ENCODE peak calls at places on chromosome 11, in seven cellular contexts. K is germinal center, L is osteocyte, P is psoas muscle, M is naive B cell, B is NCI-H2171, Z is neural crest cell. O is an unnamed sample.

GRCh38 chr11:128669491-128669890 is 24.4 kb upstream of the FLI1 start:
- DNase-seq in P (no peak), K (no peak), Z (no peak), L (no peak), M (no peak), B (no peak), O (no peak)

GRCh38 chr11:58770627-58771457 is 39.1 kb upstream of the GLYAT start:
- DNase-seq in P (no peak), M (no peak), K (no peak), B (no peak), Z (no peak), L (no peak), O (no peak)

GRCh38 chr11:119509277-119509841 is 86.4 kb upstream of the THY1 start:
- DNase-seq in L (no peak), K (no peak), Z (no peak), B (no peak), P (no peak), M (no peak), O (no peak)

GRCh38 chr11:48107188-48107704 is 109.4 kb upstream of the OR4B1 start:
- DNase-seq in M (peak), B (no peak), Z (no peak), P (no peak), L (peak), K (peak), O (no peak)

GRCh38 chr11:75558939-75559843 is 2.9 kb upstream of the SERPINH1 start:
- DNase-seq in K (no peak), B (no peak), Z (no peak), L (no peak), M (no peak), P (no peak), O (no peak)

GRCh38 chr11:92751594-92751993 is 217.9 kb upstream of the MTNR1B start:
- DNase-seq in P (no peak), L (no peak), B (peak), M (no peak), Z (no peak), K (no peak), O (no peak)

GRCh38 chr11:66543263-66544107 is 2.4 kb downstream of the ZDHHC24 start:
- DNase-seq in K (peak), L (no peak), M (peak), Z (peak), P (no peak), B (no peak), O (no peak)

GRCh38 chr11:65611758-65612603 is 2.0 kb downstream of the MAP3K11 start:
- DNase-seq in M (no peak), Z (no peak), K (no peak), P (no peak), L (no peak), B (no peak), O (no peak)

GRCh38 chr11:2122222-2122906 is 16.8 kb downstream of the IGF2 start:
- DNase-seq in P (no peak), Z (no peak), K (no peak), B (no peak), L (no peak), M (no peak), O (peak)

GRCh38 chr11:12653729-12654128 is 20.5 kb upstream of the TEAD1 start:
- DNase-seq in Z (no peak), P (no peak), B (no peak), M (no peak), L (no peak), K (no peak), O (no peak)

GRCh38 chr11:45647329-45647728 is 18.1 kb downstream of the CHST1 start:
- DNase-seq in B (no peak), L (peak), M (no peak), K (no peak), Z (no peak), P (no peak), O (no peak)